ENCODE peak calls at places on chromosomes 6 and 20, in six cellular contexts. One of them, this sample, is unnamed.
A peak's percentile ranks its signal among the peaks of the same experiment; 100 is the strongest.

GRCh38 chr6:170052991-170053821 is 237.7 kb downstream of the DLL1 start:
- DNase-seq in fibroblast of lung: no peak
- DNase-seq in HepG2: no peak
- DNase-seq in MM.1S: no peak
- DNase-seq in H9: no peak
- DNase-seq in neural progenitor cell: no peak
- DNase-seq in this sample: peak; percentile 18

GRCh38 chr20:62136283-62137091 is 6.7 kb downstream of the PSMA7 start:
- DNase-seq in MM.1S: peak; percentile 75
- DNase-seq in fibroblast of lung: peak; percentile 54
- DNase-seq in H9: peak; percentile 70
- DNase-seq in HepG2: peak; percentile 74
- DNase-seq in neural progenitor cell: peak; percentile 82
- DNase-seq in this sample: peak; percentile 89

GRCh38 chr6:145015739-145016558 is 719.4 kb downstream of the EPM2A start:
- DNase-seq in MM.1S: no peak
- DNase-seq in neural progenitor cell: no peak
- DNase-seq in HepG2: no peak
- DNase-seq in H9: no peak
- DNase-seq in fibroblast of lung: peak; percentile 97
- DNase-seq in this sample: no peak

GRCh38 chr6:28303570-28303969 is 22.2 kb downstream of the PGBD1 start:
- DNase-seq in H9: no peak
- DNase-seq in neural progenitor cell: no peak
- DNase-seq in fibroblast of lung: no peak
- DNase-seq in MM.1S: peak; percentile 32
- DNase-seq in HepG2: no peak
- DNase-seq in this sample: no peak

GRCh38 chr6:39550191-39550590 is 175.0 kb downstream of the KIF6 start:
- DNase-seq in MM.1S: no peak
- DNase-seq in neural progenitor cell: no peak
- DNase-seq in HepG2: no peak
- DNase-seq in H9: no peak
- DNase-seq in fibroblast of lung: no peak
- DNase-seq in this sample: no peak

GRCh38 chr20:5279661-5280060 is 37.1 kb downstream of the PROKR2 start:
- DNase-seq in HepG2: no peak
- DNase-seq in MM.1S: no peak
- DNase-seq in H9: no peak
- DNase-seq in fibroblast of lung: no peak
- DNase-seq in neural progenitor cell: no peak
- DNase-seq in this sample: no peak

GRCh38 chr6:36226648-36227047 is 30.1 kb downstream of the BRPF3 start:
- DNase-seq in fibroblast of lung: no peak
- DNase-seq in MM.1S: no peak
- DNase-seq in HepG2: no peak
- DNase-seq in neural progenitor cell: no peak
- DNase-seq in H9: no peak
- DNase-seq in this sample: peak; percentile 33

GRCh38 chr6:129335792-129336191 is 374.2 kb downstream of the ARHGAP18 start:
- DNase-seq in MM.1S: no peak
- DNase-seq in HepG2: no peak
- DNase-seq in neural progenitor cell: no peak
- DNase-seq in fibroblast of lung: no peak
- DNase-seq in H9: no peak
- DNase-seq in this sample: no peak

GRCh38 chr6:150605333-150605732 is 5.6 kb downstream of the PLEKHG1 start:
- DNase-seq in MM.1S: no peak
- DNase-seq in H9: no peak
- DNase-seq in fibroblast of lung: no peak
- DNase-seq in neural progenitor cell: no peak
- DNase-seq in HepG2: no peak
- DNase-seq in this sample: no peak

GRCh38 chr20:8433286-8433685 is 301.2 kb downstream of the PLCB1 start:
- DNase-seq in MM.1S: no peak
- DNase-seq in HepG2: no peak
- DNase-seq in fibroblast of lung: no peak
- DNase-seq in neural progenitor cell: no peak
- DNase-seq in H9: no peak
- DNase-seq in this sample: no peak

GRCh38 chr6:158283304-158284005 is 28.8 kb upstream of the TULP4 start:
- DNase-seq in HepG2: no peak
- DNase-seq in H9: peak; percentile 60
- DNase-seq in fibroblast of lung: peak; percentile 67
- DNase-seq in MM.1S: peak; percentile 61
- DNase-seq in neural progenitor cell: peak; percentile 70
- DNase-seq in this sample: peak; percentile 79

GRCh38 chr20:50588034-50588736 is 78.0 kb downstream of the PTPN1 start:
- DNase-seq in HepG2: peak; percentile 67
- DNase-seq in neural progenitor cell: peak; percentile 77
- DNase-seq in fibroblast of lung: peak; percentile 39
- DNase-seq in H9: peak; percentile 83
- DNase-seq in MM.1S: peak; percentile 40
- DNase-seq in this sample: peak; percentile 95

GRCh38 chr6:138309695-138310094 is 68.0 kb upstream of the SMIM28 start:
- DNase-seq in H9: no peak
- DNase-seq in HepG2: no peak
- DNase-seq in neural progenitor cell: no peak
- DNase-seq in fibroblast of lung: no peak
- DNase-seq in MM.1S: no peak
- DNase-seq in this sample: no peak

GRCh38 chr6:35016417-35017221 is 124.5 kb downstream of the TCP11 start:
- DNase-seq in fibroblast of lung: peak; percentile 69
- DNase-seq in H9: no peak
- DNase-seq in MM.1S: no peak
- DNase-seq in HepG2: no peak
- DNase-seq in neural progenitor cell: no peak
- DNase-seq in this sample: peak; percentile 29

GRCh38 chr6:31652925-31653724 is 664 bp upstream of the BAG6 start:
- DNase-seq in fibroblast of lung: peak; percentile 88
- DNase-seq in MM.1S: peak; percentile 91
- DNase-seq in HepG2: peak; percentile 98
- DNase-seq in H9: peak; percentile 93
- DNase-seq in neural progenitor cell: peak; percentile 96
- DNase-seq in this sample: peak; percentile 95

GRCh38 chr6:131761762-131762067 is 46.1 kb upstream of the ENPP1 start:
- DNase-seq in HepG2: no peak
- DNase-seq in fibroblast of lung: no peak
- DNase-seq in MM.1S: no peak
- DNase-seq in neural progenitor cell: no peak
- DNase-seq in H9: no peak
- DNase-seq in this sample: no peak

GRCh38 chr20:63641146-63641791 is 12.0 kb downstream of the STMN3 start:
- DNase-seq in neural progenitor cell: no peak
- DNase-seq in HepG2: no peak
- DNase-seq in fibroblast of lung: no peak
- DNase-seq in H9: no peak
- DNase-seq in MM.1S: peak; percentile 35
- DNase-seq in this sample: no peak

GRCh38 chr20:14434379-14435136 is 97.1 kb upstream of the FLRT3 start:
- DNase-seq in HepG2: no peak
- DNase-seq in neural progenitor cell: no peak
- DNase-seq in H9: no peak
- DNase-seq in fibroblast of lung: no peak
- DNase-seq in MM.1S: no peak
- DNase-seq in this sample: no peak

GRCh38 chr20:49368596-49368995 is 90.7 kb upstream of the ZNFX1 start:
- DNase-seq in MM.1S: no peak
- DNase-seq in neural progenitor cell: peak; percentile 68
- DNase-seq in H9: no peak
- DNase-seq in fibroblast of lung: no peak
- DNase-seq in HepG2: no peak
- DNase-seq in this sample: no peak

GRCh38 chr20:57410398-57411323 is 19.5 kb downstream of the RBM38 start:
- DNase-seq in fibroblast of lung: no peak
- DNase-seq in neural progenitor cell: no peak
- DNase-seq in H9: no peak
- DNase-seq in MM.1S: no peak
- DNase-seq in HepG2: no peak
- DNase-seq in this sample: no peak

GRCh38 chr6:31405996-31406395 is 2.6 kb downstream of the MICA start:
- DNase-seq in fibroblast of lung: no peak
- DNase-seq in HepG2: no peak
- DNase-seq in H9: no peak
- DNase-seq in neural progenitor cell: no peak
- DNase-seq in MM.1S: no peak
- DNase-seq in this sample: no peak

DNA sequence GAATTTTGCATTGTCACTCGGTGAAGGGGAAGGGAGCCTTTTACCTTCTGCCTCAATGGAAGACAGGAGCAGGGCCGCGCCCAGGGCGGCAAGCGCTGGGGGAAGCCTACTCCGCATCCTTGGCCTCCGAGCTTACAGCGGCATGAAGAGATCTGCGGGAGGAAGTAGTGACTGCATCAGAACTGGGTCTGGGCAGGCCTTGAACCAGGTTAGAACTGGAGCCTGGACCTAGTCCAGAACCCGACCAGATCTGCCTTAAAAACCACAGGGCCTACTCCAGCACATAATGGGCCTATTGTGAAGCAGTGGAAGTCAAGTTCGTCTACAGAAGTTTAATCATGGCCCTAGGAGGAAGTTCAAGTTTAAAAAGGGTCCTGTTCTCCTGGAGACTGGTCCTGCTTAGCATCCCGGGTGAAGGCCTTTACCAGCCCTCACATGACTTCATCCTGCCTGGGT is 3.1 kb downstream of the COL12A1 start:
- DNase-seq in MM.1S: no peak
- DNase-seq in HepG2: no peak
- DNase-seq in H9: no peak
- DNase-seq in neural progenitor cell: peak; percentile 21
- DNase-seq in fibroblast of lung: peak; percentile 68
- DNase-seq in this sample: peak; percentile 53
- H3K9ac ChIP-seq in MM.1S: no peak overlapping the region
- H3K9ac ChIP-seq in HepG2: no peak overlapping the region
- H3K9ac ChIP-seq in H9: no peak overlapping the region
- H3K9ac ChIP-seq in neural progenitor cell: no peak overlapping the region
- H3K9ac ChIP-seq in fibroblast of lung: no peak overlapping the region
- H3K9ac ChIP-seq in this sample: no peak overlapping the region

GRCh38 chr20:23039885-23040508 is 4.9 kb downstream of the SSTR4 start:
- DNase-seq in fibroblast of lung: no peak
- DNase-seq in HepG2: no peak
- DNase-seq in neural progenitor cell: no peak
- DNase-seq in H9: no peak
- DNase-seq in MM.1S: no peak
- DNase-seq in this sample: no peak
- H3K27me3 ChIP-seq in fibroblast of lung: peaks cover 12% of the 10 kb centered on the region
- H3K27me3 ChIP-seq in HepG2: no peaks in the 10 kb centered on the region
- H3K27me3 ChIP-seq in neural progenitor cell: peaks cover 97% of the 10 kb centered on the region
- H3K27me3 ChIP-seq in H9: peaks cover 15% of the 10 kb centered on the region
- H3K27me3 ChIP-seq in MM.1S: no peaks in the 10 kb centered on the region
- H3K27me3 ChIP-seq in this sample: peaks cover 47% of the 10 kb centered on the region

GRCh38 chr20:32134026-32134425 is 24.5 kb downstream of the TM9SF4 start:
- DNase-seq in H9: no peak
- DNase-seq in fibroblast of lung: no peak
- DNase-seq in MM.1S: no peak
- DNase-seq in HepG2: no peak
- DNase-seq in neural progenitor cell: no peak
- DNase-seq in this sample: no peak

GRCh38 chr20:32138921-32139320 is 29.4 kb downstream of the TM9SF4 start:
- DNase-seq in neural progenitor cell: no peak
- DNase-seq in HepG2: no peak
- DNase-seq in fibroblast of lung: no peak
- DNase-seq in MM.1S: no peak
- DNase-seq in H9: no peak
- DNase-seq in this sample: no peak

GRCh38 chr20:32139947-32140346 is 30.4 kb downstream of the TM9SF4 start:
- DNase-seq in fibroblast of lung: no peak
- DNase-seq in MM.1S: no peak
- DNase-seq in neural progenitor cell: no peak
- DNase-seq in HepG2: no peak
- DNase-seq in H9: no peak
- DNase-seq in this sample: no peak

GRCh38 chr20:32132911-32133549 is 23.5 kb downstream of the TM9SF4 start:
- DNase-seq in H9: no peak
- DNase-seq in MM.1S: peak; percentile 57
- DNase-seq in HepG2: no peak
- DNase-seq in neural progenitor cell: no peak
- DNase-seq in fibroblast of lung: no peak
- DNase-seq in this sample: no peak

DNA sequence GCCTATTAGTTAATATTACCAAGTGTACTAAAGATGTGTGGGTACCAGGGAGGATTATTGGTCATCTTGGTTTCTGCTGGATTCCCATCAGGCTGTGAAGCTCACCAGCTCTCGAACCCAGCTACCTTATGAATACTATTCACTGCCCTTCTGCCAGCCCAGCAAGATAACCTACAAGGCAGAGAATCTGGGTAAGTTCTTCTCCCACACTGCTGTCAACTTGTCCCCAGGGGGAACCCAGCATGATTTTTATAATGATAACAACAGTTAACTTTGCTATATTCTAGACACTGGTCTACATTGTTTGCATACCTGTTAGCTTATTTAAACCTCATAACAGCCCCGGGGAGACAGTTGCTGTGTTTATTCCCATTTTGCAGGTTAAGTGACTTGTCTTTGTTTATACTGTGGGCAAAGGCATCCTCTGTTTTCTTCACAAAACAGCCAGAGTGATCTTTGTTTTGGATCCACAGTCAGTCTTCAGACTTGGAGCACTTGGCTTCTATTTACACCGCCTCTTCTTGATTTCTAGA is 26.5 kb downstream of the TM9SF4 start:
- DNase-seq in HepG2: no peak
- DNase-seq in H9: no peak
- DNase-seq in MM.1S: no peak
- DNase-seq in fibroblast of lung: no peak
- DNase-seq in neural progenitor cell: no peak
- DNase-seq in this sample: no peak
- TF ChIP-seq CTCF in HepG2: no peak
- TF ChIP-seq CTCF in H9: no peak
- TF ChIP-seq CTCF in MM.1S: no peak
- TF ChIP-seq CTCF in fibroblast of lung: no peak
- TF ChIP-seq CTCF in neural progenitor cell: no peak
- TF ChIP-seq CTCF in this sample: no peak

GRCh38 chr20:17615645-17616479 is 46.0 kb downstream of the DSTN start:
- DNase-seq in HepG2: no peak
- DNase-seq in H9: no peak
- DNase-seq in fibroblast of lung: no peak
- DNase-seq in MM.1S: no peak
- DNase-seq in neural progenitor cell: no peak
- DNase-seq in this sample: peak; percentile 39

GRCh38 chr20:17614176-17614811 is 44.4 kb downstream of the DSTN start:
- DNase-seq in neural progenitor cell: no peak
- DNase-seq in fibroblast of lung: peak; percentile 33
- DNase-seq in HepG2: no peak
- DNase-seq in MM.1S: no peak
- DNase-seq in H9: peak; percentile 31
- DNase-seq in this sample: peak; percentile 71

GRCh38 chr20:17616480-17617211 is 46.8 kb downstream of the DSTN start:
- DNase-seq in MM.1S: no peak
- DNase-seq in fibroblast of lung: no peak
- DNase-seq in HepG2: no peak
- DNase-seq in neural progenitor cell: no peak
- DNase-seq in H9: peak; percentile 23
- DNase-seq in this sample: peak; percentile 13

GRCh38 chr20:17613328-17614175 is 43.7 kb downstream of the DSTN start:
- DNase-seq in neural progenitor cell: no peak
- DNase-seq in fibroblast of lung: no peak
- DNase-seq in H9: peak; percentile 26
- DNase-seq in MM.1S: no peak
- DNase-seq in HepG2: no peak
- DNase-seq in this sample: peak; percentile 53

GRCh38 chr20:17614812-17615644 is 45.2 kb downstream of the DSTN start:
- DNase-seq in MM.1S: no peak
- DNase-seq in fibroblast of lung: no peak
- DNase-seq in HepG2: no peak
- DNase-seq in H9: no peak
- DNase-seq in neural progenitor cell: no peak
- DNase-seq in this sample: peak; percentile 41
- H3K9ac ChIP-seq in MM.1S: no peak overlapping the region
- H3K9ac ChIP-seq in fibroblast of lung: no peak overlapping the region
- H3K9ac ChIP-seq in HepG2: no peak overlapping the region
- H3K9ac ChIP-seq in H9: no peak overlapping the region
- H3K9ac ChIP-seq in neural progenitor cell: no peak overlapping the region
- H3K9ac ChIP-seq in this sample: no peak overlapping the region